ENCODE peak calls at places on chromosomes 12 and 14, in nine cellular contexts. One of them, this sample, is unnamed.

GRCh38 chr12:90690120-90690519 is 264.9 kb downstream of the CCER1 start:
- DNase-seq in hepatic stellate cell: no peak
- DNase-seq in left cardiac atrium: no peak
- DNase-seq in BE2C: no peak
- DNase-seq in kidney tubule cell: no peak
- DNase-seq in tibial artery: no peak
- DNase-seq in HCEC 1CT: peak
- DNase-seq in NCI-H2029 treated with DMSO at 0.1 percent for 48 hours: no peak
- DNase-seq in BJ: no peak
- DNase-seq in this sample: no peak

GRCh38 chr14:105830171-105830570 is 303.8 kb downstream of the TMEM121 start:
- DNase-seq in hepatic stellate cell: no peak
- DNase-seq in left cardiac atrium: peak
- DNase-seq in BE2C: peak
- DNase-seq in kidney tubule cell: no peak
- DNase-seq in tibial artery: no peak
- DNase-seq in HCEC 1CT: no peak
- DNase-seq in NCI-H2029 treated with DMSO at 0.1 percent for 48 hours: no peak
- DNase-seq in BJ: no peak
- DNase-seq in this sample: no peak

GRCh38 chr12:15682826-15683225 is 106.4 kb downstream of the EPS8 start:
- DNase-seq in hepatic stellate cell: no peak
- DNase-seq in left cardiac atrium: no peak
- DNase-seq in BE2C: no peak
- DNase-seq in kidney tubule cell: no peak
- DNase-seq in tibial artery: no peak
- DNase-seq in HCEC 1CT: peak
- DNase-seq in NCI-H2029 treated with DMSO at 0.1 percent for 48 hours: no peak
- DNase-seq in BJ: no peak
- DNase-seq in this sample: no peak

GRCh38 chr14:92247937-92248336 is 75.0 kb upstream of the SLC24A4 start:
- DNase-seq in hepatic stellate cell: no peak
- DNase-seq in left cardiac atrium: no peak
- DNase-seq in BE2C: no peak
- DNase-seq in kidney tubule cell: no peak
- DNase-seq in tibial artery: no peak
- DNase-seq in HCEC 1CT: no peak
- DNase-seq in NCI-H2029 treated with DMSO at 0.1 percent for 48 hours: no peak
- DNase-seq in BJ: no peak
- DNase-seq in this sample: no peak

GRCh38 chr12:40569626-40570179 is 122.5 kb upstream of the CNTN1 start:
- DNase-seq in hepatic stellate cell: peak
- DNase-seq in left cardiac atrium: no peak
- DNase-seq in BE2C: no peak
- DNase-seq in kidney tubule cell: no peak
- DNase-seq in tibial artery: no peak
- DNase-seq in HCEC 1CT: peak
- DNase-seq in NCI-H2029 treated with DMSO at 0.1 percent for 48 hours: no peak
- DNase-seq in BJ: peak
- DNase-seq in this sample: no peak

GRCh38 chr14:28163261-28163660 is 603.3 kb upstream of the FOXG1 start:
- DNase-seq in hepatic stellate cell: no peak
- DNase-seq in left cardiac atrium: no peak
- DNase-seq in BE2C: no peak
- DNase-seq in kidney tubule cell: no peak
- DNase-seq in tibial artery: no peak
- DNase-seq in HCEC 1CT: no peak
- DNase-seq in NCI-H2029 treated with DMSO at 0.1 percent for 48 hours: no peak
- DNase-seq in BJ: no peak
- DNase-seq in this sample: no peak

GRCh38 chr12:112299704-112300103 is 82.5 kb downstream of the HECTD4 start:
- DNase-seq in hepatic stellate cell: no peak
- DNase-seq in left cardiac atrium: no peak
- DNase-seq in BE2C: no peak
- DNase-seq in kidney tubule cell: no peak
- DNase-seq in tibial artery: no peak
- DNase-seq in HCEC 1CT: no peak
- DNase-seq in NCI-H2029 treated with DMSO at 0.1 percent for 48 hours: no peak
- DNase-seq in BJ: no peak
- DNase-seq in this sample: no peak

GRCh38 chr12:46473634-46474201 is 101.1 kb upstream of the SLC38A2 start:
- DNase-seq in hepatic stellate cell: peak
- DNase-seq in left cardiac atrium: peak
- DNase-seq in BE2C: peak
- DNase-seq in kidney tubule cell: peak
- DNase-seq in tibial artery: peak
- DNase-seq in HCEC 1CT: peak
- DNase-seq in NCI-H2029 treated with DMSO at 0.1 percent for 48 hours: peak
- DNase-seq in BJ: peak
- DNase-seq in this sample: no peak

GRCh38 chr12:65998536-65999530 is 131.7 kb downstream of the LLPH start:
- DNase-seq in hepatic stellate cell: no peak
- DNase-seq in left cardiac atrium: no peak
- DNase-seq in BE2C: no peak
- DNase-seq in kidney tubule cell: no peak
- DNase-seq in tibial artery: no peak
- DNase-seq in HCEC 1CT: no peak
- DNase-seq in NCI-H2029 treated with DMSO at 0.1 percent for 48 hours: no peak
- DNase-seq in BJ: no peak
- DNase-seq in this sample: no peak

GRCh38 chr12:113912761-113913295 is 53.3 kb downstream of the RBM19 start:
- DNase-seq in hepatic stellate cell: peak
- DNase-seq in left cardiac atrium: peak
- DNase-seq in BE2C: peak
- DNase-seq in kidney tubule cell: peak
- DNase-seq in tibial artery: peak
- DNase-seq in HCEC 1CT: peak
- DNase-seq in NCI-H2029 treated with DMSO at 0.1 percent for 48 hours: peak
- DNase-seq in BJ: no peak
- DNase-seq in this sample: peak

GRCh38 chr14:100540141-100540925 is 46.9 kb downstream of the BEGAIN start:
- DNase-seq in hepatic stellate cell: no peak
- DNase-seq in left cardiac atrium: peak
- DNase-seq in BE2C: peak
- DNase-seq in kidney tubule cell: no peak
- DNase-seq in tibial artery: no peak
- DNase-seq in HCEC 1CT: no peak
- DNase-seq in NCI-H2029 treated with DMSO at 0.1 percent for 48 hours: no peak
- DNase-seq in BJ: no peak
- DNase-seq in this sample: no peak

GRCh38 chr12:78835493-78835892 is 29.1 kb upstream of the SYT1 start:
- DNase-seq in hepatic stellate cell: no peak
- DNase-seq in left cardiac atrium: no peak
- DNase-seq in BE2C: no peak
- DNase-seq in kidney tubule cell: peak
- DNase-seq in tibial artery: no peak
- DNase-seq in HCEC 1CT: no peak
- DNase-seq in NCI-H2029 treated with DMSO at 0.1 percent for 48 hours: no peak
- DNase-seq in BJ: no peak
- DNase-seq in this sample: no peak

This sample was measured in B cell.